ENCODE peak calls at places on chromosomes 1 and 21, in ten cellular contexts. One of them, this sample, is unnamed.
A peak's percentile ranks its signal among the peaks of the same experiment; 100 is the strongest.

GRCh38 chr1:148385371-148386030 is 97.6 kb downstream of the PPIAL4G start:
- DNase-seq in activated CD4-positive, alpha-beta T cell treated with anti-CD3 and anti-CD28 coated beads, Interleukin-2, amount 50 U/mL, for 24 hours: no peak
- DNase-seq in naive thymus-derived CD8-positive, alpha-beta T cell: no peak
- DNase-seq in GM03348: no peak
- DNase-seq in kidney tubule cell: no peak
- DNase-seq in central memory CD8-positive, alpha-beta T cell: no peak
- DNase-seq in activated T-helper 1 cell treated with anti-CD3 and anti-CD28 coated beads, Interleukin-12 subunit alpha, Interleukin-12 subunit beta, Interleukin-2, Interleukin-4 antibody, amounts not matched to agents 30 ng/mL and 10 ng/mL and 1 ng/mL, durations not matched to agents 14 hours and 24 hours and 36 hours: no peak
- DNase-seq in tibial artery: no peak
- DNase-seq in GM04503: no peak
- DNase-seq in iris pigment epithelial cell: no peak
- DNase-seq in this sample: no peak

GRCh38 chr1:188365874-188366273 is 1537.1 kb downstream of the PLA2G4A start:
- DNase-seq in activated T-helper 1 cell treated with anti-CD3 and anti-CD28 coated beads, Interleukin-12 subunit alpha, Interleukin-12 subunit beta, Interleukin-2, Interleukin-4 antibody, amounts not matched to agents 30 ng/mL and 10 ng/mL and 1 ng/mL, durations not matched to agents 14 hours and 24 hours and 36 hours: no peak
- DNase-seq in GM04503: no peak
- DNase-seq in central memory CD8-positive, alpha-beta T cell: no peak
- DNase-seq in activated CD4-positive, alpha-beta T cell treated with anti-CD3 and anti-CD28 coated beads, Interleukin-2, amount 50 U/mL, for 24 hours: no peak
- DNase-seq in iris pigment epithelial cell: no peak
- DNase-seq in GM03348: no peak
- DNase-seq in tibial artery: no peak
- DNase-seq in kidney tubule cell: no peak
- DNase-seq in naive thymus-derived CD8-positive, alpha-beta T cell: no peak
- DNase-seq in this sample: no peak

GRCh38 chr1:152457071-152457470 is 43.0 kb upstream of the CRNN start:
- DNase-seq in naive thymus-derived CD8-positive, alpha-beta T cell: no peak
- DNase-seq in kidney tubule cell: no peak
- DNase-seq in activated T-helper 1 cell treated with anti-CD3 and anti-CD28 coated beads, Interleukin-12 subunit alpha, Interleukin-12 subunit beta, Interleukin-2, Interleukin-4 antibody, amounts not matched to agents 30 ng/mL and 10 ng/mL and 1 ng/mL, durations not matched to agents 14 hours and 24 hours and 36 hours: no peak
- DNase-seq in iris pigment epithelial cell: no peak
- DNase-seq in GM03348: no peak
- DNase-seq in tibial artery: no peak
- DNase-seq in central memory CD8-positive, alpha-beta T cell: no peak
- DNase-seq in activated CD4-positive, alpha-beta T cell treated with anti-CD3 and anti-CD28 coated beads, Interleukin-2, amount 50 U/mL, for 24 hours: no peak
- DNase-seq in GM04503: no peak
- DNase-seq in this sample: no peak

GRCh38 chr1:55702064-55702463 is 486.9 kb upstream of the USP24 start:
- DNase-seq in naive thymus-derived CD8-positive, alpha-beta T cell: no peak
- DNase-seq in GM04503: no peak
- DNase-seq in iris pigment epithelial cell: peak; percentile 59
- DNase-seq in central memory CD8-positive, alpha-beta T cell: no peak
- DNase-seq in GM03348: no peak
- DNase-seq in activated CD4-positive, alpha-beta T cell treated with anti-CD3 and anti-CD28 coated beads, Interleukin-2, amount 50 U/mL, for 24 hours: no peak
- DNase-seq in kidney tubule cell: peak; percentile 40
- DNase-seq in activated T-helper 1 cell treated with anti-CD3 and anti-CD28 coated beads, Interleukin-12 subunit alpha, Interleukin-12 subunit beta, Interleukin-2, Interleukin-4 antibody, amounts not matched to agents 30 ng/mL and 10 ng/mL and 1 ng/mL, durations not matched to agents 14 hours and 24 hours and 36 hours: no peak
- DNase-seq in tibial artery: no peak
- DNase-seq in this sample: no peak

GRCh38 chr1:59291566-59291965 is 5.3 kb upstream of the FGGY start:
- DNase-seq in kidney tubule cell: no peak
- DNase-seq in iris pigment epithelial cell: no peak
- DNase-seq in GM04503: no peak
- DNase-seq in activated T-helper 1 cell treated with anti-CD3 and anti-CD28 coated beads, Interleukin-12 subunit alpha, Interleukin-12 subunit beta, Interleukin-2, Interleukin-4 antibody, amounts not matched to agents 30 ng/mL and 10 ng/mL and 1 ng/mL, durations not matched to agents 14 hours and 24 hours and 36 hours: no peak
- DNase-seq in naive thymus-derived CD8-positive, alpha-beta T cell: no peak
- DNase-seq in tibial artery: no peak
- DNase-seq in activated CD4-positive, alpha-beta T cell treated with anti-CD3 and anti-CD28 coated beads, Interleukin-2, amount 50 U/mL, for 24 hours: no peak
- DNase-seq in central memory CD8-positive, alpha-beta T cell: no peak
- DNase-seq in GM03348: no peak
- DNase-seq in this sample: no peak

GRCh38 chr1:65948609-65949229 is 156.0 kb downstream of the PDE4B start:
- DNase-seq in naive thymus-derived CD8-positive, alpha-beta T cell: no peak
- DNase-seq in GM03348: peak; percentile 42
- DNase-seq in central memory CD8-positive, alpha-beta T cell: no peak
- DNase-seq in kidney tubule cell: peak; percentile 31
- DNase-seq in iris pigment epithelial cell: peak; percentile 27
- DNase-seq in activated CD4-positive, alpha-beta T cell treated with anti-CD3 and anti-CD28 coated beads, Interleukin-2, amount 50 U/mL, for 24 hours: no peak
- DNase-seq in GM04503: no peak
- DNase-seq in activated T-helper 1 cell treated with anti-CD3 and anti-CD28 coated beads, Interleukin-12 subunit alpha, Interleukin-12 subunit beta, Interleukin-2, Interleukin-4 antibody, amounts not matched to agents 30 ng/mL and 10 ng/mL and 1 ng/mL, durations not matched to agents 14 hours and 24 hours and 36 hours: no peak
- DNase-seq in tibial artery: no peak
- DNase-seq in this sample: no peak

GRCh38 chr1:63674238-63674864 is 81.1 kb downstream of the PGM1 start:
- DNase-seq in naive thymus-derived CD8-positive, alpha-beta T cell: no peak
- DNase-seq in central memory CD8-positive, alpha-beta T cell: no peak
- DNase-seq in activated CD4-positive, alpha-beta T cell treated with anti-CD3 and anti-CD28 coated beads, Interleukin-2, amount 50 U/mL, for 24 hours: no peak
- DNase-seq in kidney tubule cell: peak; percentile 96
- DNase-seq in GM03348: peak; percentile 89
- DNase-seq in tibial artery: peak; percentile 84
- DNase-seq in activated T-helper 1 cell treated with anti-CD3 and anti-CD28 coated beads, Interleukin-12 subunit alpha, Interleukin-12 subunit beta, Interleukin-2, Interleukin-4 antibody, amounts not matched to agents 30 ng/mL and 10 ng/mL and 1 ng/mL, durations not matched to agents 14 hours and 24 hours and 36 hours: no peak
- DNase-seq in GM04503: peak; percentile 46
- DNase-seq in iris pigment epithelial cell: peak; percentile 93
- DNase-seq in this sample: no peak

GRCh38 chr1:235533476-235534168 is 29.4 kb upstream of the B3GALNT2 start:
- DNase-seq in activated T-helper 1 cell treated with anti-CD3 and anti-CD28 coated beads, Interleukin-12 subunit alpha, Interleukin-12 subunit beta, Interleukin-2, Interleukin-4 antibody, amounts not matched to agents 30 ng/mL and 10 ng/mL and 1 ng/mL, durations not matched to agents 14 hours and 24 hours and 36 hours: no peak
- DNase-seq in kidney tubule cell: no peak
- DNase-seq in GM03348: no peak
- DNase-seq in iris pigment epithelial cell: peak; percentile 8
- DNase-seq in activated CD4-positive, alpha-beta T cell treated with anti-CD3 and anti-CD28 coated beads, Interleukin-2, amount 50 U/mL, for 24 hours: no peak
- DNase-seq in central memory CD8-positive, alpha-beta T cell: no peak
- DNase-seq in GM04503: no peak
- DNase-seq in naive thymus-derived CD8-positive, alpha-beta T cell: no peak
- DNase-seq in tibial artery: no peak
- DNase-seq in this sample: no peak

GRCh38 chr1:243621973-243622372 is 228.1 kb downstream of the AKT3 start:
- DNase-seq in GM03348: peak; percentile 12
- DNase-seq in tibial artery: no peak
- DNase-seq in iris pigment epithelial cell: peak; percentile 57
- DNase-seq in activated T-helper 1 cell treated with anti-CD3 and anti-CD28 coated beads, Interleukin-12 subunit alpha, Interleukin-12 subunit beta, Interleukin-2, Interleukin-4 antibody, amounts not matched to agents 30 ng/mL and 10 ng/mL and 1 ng/mL, durations not matched to agents 14 hours and 24 hours and 36 hours: no peak
- DNase-seq in activated CD4-positive, alpha-beta T cell treated with anti-CD3 and anti-CD28 coated beads, Interleukin-2, amount 50 U/mL, for 24 hours: no peak
- DNase-seq in naive thymus-derived CD8-positive, alpha-beta T cell: no peak
- DNase-seq in kidney tubule cell: no peak
- DNase-seq in central memory CD8-positive, alpha-beta T cell: no peak
- DNase-seq in GM04503: no peak
- DNase-seq in this sample: no peak

GRCh38 chr1:116489231-116489697 is 81.6 kb downstream of the CD58 start:
- DNase-seq in GM03348: no peak
- DNase-seq in kidney tubule cell: peak; percentile 97
- DNase-seq in activated CD4-positive, alpha-beta T cell treated with anti-CD3 and anti-CD28 coated beads, Interleukin-2, amount 50 U/mL, for 24 hours: no peak
- DNase-seq in tibial artery: no peak
- DNase-seq in GM04503: no peak
- DNase-seq in naive thymus-derived CD8-positive, alpha-beta T cell: no peak
- DNase-seq in activated T-helper 1 cell treated with anti-CD3 and anti-CD28 coated beads, Interleukin-12 subunit alpha, Interleukin-12 subunit beta, Interleukin-2, Interleukin-4 antibody, amounts not matched to agents 30 ng/mL and 10 ng/mL and 1 ng/mL, durations not matched to agents 14 hours and 24 hours and 36 hours: no peak
- DNase-seq in iris pigment epithelial cell: no peak
- DNase-seq in central memory CD8-positive, alpha-beta T cell: no peak
- DNase-seq in this sample: no peak

GRCh38 chr1:209844695-209845404 is 17.1 kb downstream of the UTP25 start:
- DNase-seq in kidney tubule cell: no peak
- DNase-seq in naive thymus-derived CD8-positive, alpha-beta T cell: no peak
- DNase-seq in GM04503: no peak
- DNase-seq in central memory CD8-positive, alpha-beta T cell: no peak
- DNase-seq in tibial artery: no peak
- DNase-seq in GM03348: no peak
- DNase-seq in activated CD4-positive, alpha-beta T cell treated with anti-CD3 and anti-CD28 coated beads, Interleukin-2, amount 50 U/mL, for 24 hours: no peak
- DNase-seq in activated T-helper 1 cell treated with anti-CD3 and anti-CD28 coated beads, Interleukin-12 subunit alpha, Interleukin-12 subunit beta, Interleukin-2, Interleukin-4 antibody, amounts not matched to agents 30 ng/mL and 10 ng/mL and 1 ng/mL, durations not matched to agents 14 hours and 24 hours and 36 hours: no peak
- DNase-seq in iris pigment epithelial cell: peak; percentile 58
- DNase-seq in this sample: no peak

GRCh38 chr1:206579747-206580437 is 32.4 kb downstream of the EIF2D start:
- DNase-seq in iris pigment epithelial cell: peak; percentile 34
- DNase-seq in tibial artery: peak; percentile 81
- DNase-seq in GM03348: peak; percentile 51
- DNase-seq in kidney tubule cell: peak; percentile 71
- DNase-seq in activated T-helper 1 cell treated with anti-CD3 and anti-CD28 coated beads, Interleukin-12 subunit alpha, Interleukin-12 subunit beta, Interleukin-2, Interleukin-4 antibody, amounts not matched to agents 30 ng/mL and 10 ng/mL and 1 ng/mL, durations not matched to agents 14 hours and 24 hours and 36 hours: peak; percentile 86
- DNase-seq in naive thymus-derived CD8-positive, alpha-beta T cell: peak; percentile 90
- DNase-seq in activated CD4-positive, alpha-beta T cell treated with anti-CD3 and anti-CD28 coated beads, Interleukin-2, amount 50 U/mL, for 24 hours: peak; percentile 65
- DNase-seq in central memory CD8-positive, alpha-beta T cell: peak; percentile 62
- DNase-seq in GM04503: peak; percentile 53
- DNase-seq in this sample: peak; percentile 78

GRCh38 chr1:167573035-167573434 is 19.5 kb upstream of the CREG1 start:
- DNase-seq in naive thymus-derived CD8-positive, alpha-beta T cell: no peak
- DNase-seq in tibial artery: no peak
- DNase-seq in GM04503: no peak
- DNase-seq in iris pigment epithelial cell: no peak
- DNase-seq in kidney tubule cell: no peak
- DNase-seq in central memory CD8-positive, alpha-beta T cell: no peak
- DNase-seq in activated T-helper 1 cell treated with anti-CD3 and anti-CD28 coated beads, Interleukin-12 subunit alpha, Interleukin-12 subunit beta, Interleukin-2, Interleukin-4 antibody, amounts not matched to agents 30 ng/mL and 10 ng/mL and 1 ng/mL, durations not matched to agents 14 hours and 24 hours and 36 hours: no peak
- DNase-seq in activated CD4-positive, alpha-beta T cell treated with anti-CD3 and anti-CD28 coated beads, Interleukin-2, amount 50 U/mL, for 24 hours: no peak
- DNase-seq in GM03348: no peak
- DNase-seq in this sample: no peak

GRCh38 chr1:103108525-103109150 is 316 bp upstream of the COL11A1 start:
- DNase-seq in iris pigment epithelial cell: peak; percentile 60
- DNase-seq in activated CD4-positive, alpha-beta T cell treated with anti-CD3 and anti-CD28 coated beads, Interleukin-2, amount 50 U/mL, for 24 hours: no peak
- DNase-seq in tibial artery: no peak
- DNase-seq in GM03348: peak; percentile 59
- DNase-seq in activated T-helper 1 cell treated with anti-CD3 and anti-CD28 coated beads, Interleukin-12 subunit alpha, Interleukin-12 subunit beta, Interleukin-2, Interleukin-4 antibody, amounts not matched to agents 30 ng/mL and 10 ng/mL and 1 ng/mL, durations not matched to agents 14 hours and 24 hours and 36 hours: no peak
- DNase-seq in GM04503: no peak
- DNase-seq in central memory CD8-positive, alpha-beta T cell: no peak
- DNase-seq in naive thymus-derived CD8-positive, alpha-beta T cell: no peak
- DNase-seq in kidney tubule cell: peak; percentile 35
- DNase-seq in this sample: no peak

GRCh38 chr1:35452086-35452485 is 105.1 kb downstream of the KIAA0319L start:
- DNase-seq in naive thymus-derived CD8-positive, alpha-beta T cell: no peak
- DNase-seq in activated T-helper 1 cell treated with anti-CD3 and anti-CD28 coated beads, Interleukin-12 subunit alpha, Interleukin-12 subunit beta, Interleukin-2, Interleukin-4 antibody, amounts not matched to agents 30 ng/mL and 10 ng/mL and 1 ng/mL, durations not matched to agents 14 hours and 24 hours and 36 hours: no peak
- DNase-seq in GM04503: peak; percentile 77
- DNase-seq in kidney tubule cell: no peak
- DNase-seq in central memory CD8-positive, alpha-beta T cell: no peak
- DNase-seq in tibial artery: peak; percentile 71
- DNase-seq in GM03348: peak; percentile 58
- DNase-seq in activated CD4-positive, alpha-beta T cell treated with anti-CD3 and anti-CD28 coated beads, Interleukin-2, amount 50 U/mL, for 24 hours: no peak
- DNase-seq in iris pigment epithelial cell: peak; percentile 76
- DNase-seq in this sample: no peak

GRCh38 chr1:231853588-231854207 is 227.1 kb downstream of the DISC1 start:
- DNase-seq in iris pigment epithelial cell: no peak
- DNase-seq in GM03348: no peak
- DNase-seq in activated CD4-positive, alpha-beta T cell treated with anti-CD3 and anti-CD28 coated beads, Interleukin-2, amount 50 U/mL, for 24 hours: no peak
- DNase-seq in activated T-helper 1 cell treated with anti-CD3 and anti-CD28 coated beads, Interleukin-12 subunit alpha, Interleukin-12 subunit beta, Interleukin-2, Interleukin-4 antibody, amounts not matched to agents 30 ng/mL and 10 ng/mL and 1 ng/mL, durations not matched to agents 14 hours and 24 hours and 36 hours: no peak
- DNase-seq in kidney tubule cell: no peak
- DNase-seq in tibial artery: no peak
- DNase-seq in GM04503: no peak
- DNase-seq in naive thymus-derived CD8-positive, alpha-beta T cell: no peak
- DNase-seq in central memory CD8-positive, alpha-beta T cell: no peak
- DNase-seq in this sample: no peak

GRCh38 chr21:37868896-37869295 is 47.4 kb downstream of the KCNJ6 start:
- DNase-seq in activated CD4-positive, alpha-beta T cell treated with anti-CD3 and anti-CD28 coated beads, Interleukin-2, amount 50 U/mL, for 24 hours: no peak
- DNase-seq in naive thymus-derived CD8-positive, alpha-beta T cell: no peak
- DNase-seq in iris pigment epithelial cell: peak; percentile 54
- DNase-seq in kidney tubule cell: peak; percentile 83
- DNase-seq in central memory CD8-positive, alpha-beta T cell: no peak
- DNase-seq in GM04503: peak; percentile 51
- DNase-seq in tibial artery: no peak
- DNase-seq in activated T-helper 1 cell treated with anti-CD3 and anti-CD28 coated beads, Interleukin-12 subunit alpha, Interleukin-12 subunit beta, Interleukin-2, Interleukin-4 antibody, amounts not matched to agents 30 ng/mL and 10 ng/mL and 1 ng/mL, durations not matched to agents 14 hours and 24 hours and 36 hours: no peak
- DNase-seq in GM03348: peak; percentile 76
- DNase-seq in this sample: no peak

GRCh38 chr21:16587141-16587570 is 857.4 kb downstream of the USP25 start:
- DNase-seq in activated T-helper 1 cell treated with anti-CD3 and anti-CD28 coated beads, Interleukin-12 subunit alpha, Interleukin-12 subunit beta, Interleukin-2, Interleukin-4 antibody, amounts not matched to agents 30 ng/mL and 10 ng/mL and 1 ng/mL, durations not matched to agents 14 hours and 24 hours and 36 hours: no peak
- DNase-seq in GM03348: no peak
- DNase-seq in GM04503: no peak
- DNase-seq in central memory CD8-positive, alpha-beta T cell: no peak
- DNase-seq in naive thymus-derived CD8-positive, alpha-beta T cell: no peak
- DNase-seq in kidney tubule cell: peak; percentile 63
- DNase-seq in iris pigment epithelial cell: peak; percentile 96
- DNase-seq in activated CD4-positive, alpha-beta T cell treated with anti-CD3 and anti-CD28 coated beads, Interleukin-2, amount 50 U/mL, for 24 hours: no peak
- DNase-seq in tibial artery: peak; percentile 77
- DNase-seq in this sample: no peak

GRCh38 chr1:18948048-18948912 is 8.2 kb downstream of the IFFO2 start:
- DNase-seq in kidney tubule cell: peak; percentile 80
- DNase-seq in activated CD4-positive, alpha-beta T cell treated with anti-CD3 and anti-CD28 coated beads, Interleukin-2, amount 50 U/mL, for 24 hours: peak; percentile 33
- DNase-seq in naive thymus-derived CD8-positive, alpha-beta T cell: peak; percentile 83
- DNase-seq in central memory CD8-positive, alpha-beta T cell: peak; percentile 51
- DNase-seq in iris pigment epithelial cell: peak; percentile 43
- DNase-seq in GM04503: no peak
- DNase-seq in tibial artery: peak; percentile 84
- DNase-seq in activated T-helper 1 cell treated with anti-CD3 and anti-CD28 coated beads, Interleukin-12 subunit alpha, Interleukin-12 subunit beta, Interleukin-2, Interleukin-4 antibody, amounts not matched to agents 30 ng/mL and 10 ng/mL and 1 ng/mL, durations not matched to agents 14 hours and 24 hours and 36 hours: no peak
- DNase-seq in GM03348: peak; percentile 71
- DNase-seq in this sample: no peak

GRCh38 chr1:156336242-156336641 is 1.9 kb downstream of the CCT3 start:
- DNase-seq in kidney tubule cell: no peak
- DNase-seq in tibial artery: no peak
- DNase-seq in GM04503: no peak
- DNase-seq in activated CD4-positive, alpha-beta T cell treated with anti-CD3 and anti-CD28 coated beads, Interleukin-2, amount 50 U/mL, for 24 hours: no peak
- DNase-seq in central memory CD8-positive, alpha-beta T cell: no peak
- DNase-seq in activated T-helper 1 cell treated with anti-CD3 and anti-CD28 coated beads, Interleukin-12 subunit alpha, Interleukin-12 subunit beta, Interleukin-2, Interleukin-4 antibody, amounts not matched to agents 30 ng/mL and 10 ng/mL and 1 ng/mL, durations not matched to agents 14 hours and 24 hours and 36 hours: no peak
- DNase-seq in GM03348: no peak
- DNase-seq in naive thymus-derived CD8-positive, alpha-beta T cell: no peak
- DNase-seq in iris pigment epithelial cell: no peak
- DNase-seq in this sample: no peak

GRCh38 chr1:23400324-23401110 is 24.0 kb downstream of the TCEA3 start:
- DNase-seq in iris pigment epithelial cell: peak; percentile 70
- DNase-seq in activated CD4-positive, alpha-beta T cell treated with anti-CD3 and anti-CD28 coated beads, Interleukin-2, amount 50 U/mL, for 24 hours: no peak
- DNase-seq in central memory CD8-positive, alpha-beta T cell: no peak
- DNase-seq in kidney tubule cell: no peak
- DNase-seq in tibial artery: peak; percentile 79
- DNase-seq in GM03348: peak; percentile 66
- DNase-seq in GM04503: no peak
- DNase-seq in naive thymus-derived CD8-positive, alpha-beta T cell: no peak
- DNase-seq in activated T-helper 1 cell treated with anti-CD3 and anti-CD28 coated beads, Interleukin-12 subunit alpha, Interleukin-12 subunit beta, Interleukin-2, Interleukin-4 antibody, amounts not matched to agents 30 ng/mL and 10 ng/mL and 1 ng/mL, durations not matched to agents 14 hours and 24 hours and 36 hours: no peak
- DNase-seq in this sample: no peak

GRCh38 chr21:18030248-18030647 is 211.1 kb upstream of the C21orf91 start:
- DNase-seq in tibial artery: no peak
- DNase-seq in activated T-helper 1 cell treated with anti-CD3 and anti-CD28 coated beads, Interleukin-12 subunit alpha, Interleukin-12 subunit beta, Interleukin-2, Interleukin-4 antibody, amounts not matched to agents 30 ng/mL and 10 ng/mL and 1 ng/mL, durations not matched to agents 14 hours and 24 hours and 36 hours: no peak
- DNase-seq in GM03348: no peak
- DNase-seq in GM04503: no peak
- DNase-seq in activated CD4-positive, alpha-beta T cell treated with anti-CD3 and anti-CD28 coated beads, Interleukin-2, amount 50 U/mL, for 24 hours: no peak
- DNase-seq in iris pigment epithelial cell: no peak
- DNase-seq in naive thymus-derived CD8-positive, alpha-beta T cell: no peak
- DNase-seq in central memory CD8-positive, alpha-beta T cell: no peak
- DNase-seq in kidney tubule cell: peak; percentile 61
- DNase-seq in this sample: no peak

GRCh38 chr1:9384128-9384527 is 91.4 kb downstream of the SPSB1 start:
- DNase-seq in GM03348: no peak
- DNase-seq in naive thymus-derived CD8-positive, alpha-beta T cell: no peak
- DNase-seq in tibial artery: no peak
- DNase-seq in activated T-helper 1 cell treated with anti-CD3 and anti-CD28 coated beads, Interleukin-12 subunit alpha, Interleukin-12 subunit beta, Interleukin-2, Interleukin-4 antibody, amounts not matched to agents 30 ng/mL and 10 ng/mL and 1 ng/mL, durations not matched to agents 14 hours and 24 hours and 36 hours: no peak
- DNase-seq in GM04503: no peak
- DNase-seq in iris pigment epithelial cell: no peak
- DNase-seq in activated CD4-positive, alpha-beta T cell treated with anti-CD3 and anti-CD28 coated beads, Interleukin-2, amount 50 U/mL, for 24 hours: no peak
- DNase-seq in central memory CD8-positive, alpha-beta T cell: no peak
- DNase-seq in kidney tubule cell: no peak
- DNase-seq in this sample: no peak

This sample was measured in stimulated activated CD8-positive, alpha-beta memory T cell treated with anti-CD3 and anti-CD28 coated beads, Interleukin-2, amount 100 ng/mL, for 1 hour.